ENCODE peak calls at places on chromosomes 1 and 21, in eight cellular contexts. One of them, this sample, is unnamed.
A peak's percentile ranks its signal among the peaks of the same experiment; 100 is the strongest.

GRCh38 chr21:38958940-38959685 is 153.4 kb downstream of the ETS2 start:
- DNase-seq in adrenal gland: peak; percentile 31
- DNase-seq in spleen: no peak
- DNase-seq in Peyer's patch: peak; percentile 45
- DNase-seq in esophagus squamous epithelium: no peak
- DNase-seq in ovary: peak; percentile 38
- DNase-seq in endothelial cell of umbilical vein: no peak
- DNase-seq in stomach: no peak
- DNase-seq in this sample: no peak

GRCh38 chr21:32884062-32884461 is 112.5 kb upstream of the PAXBP1 start:
- DNase-seq in stomach: no peak
- DNase-seq in ovary: no peak
- DNase-seq in esophagus squamous epithelium: no peak
- DNase-seq in endothelial cell of umbilical vein: no peak
- DNase-seq in adrenal gland: no peak
- DNase-seq in Peyer's patch: no peak
- DNase-seq in spleen: no peak
- DNase-seq in this sample: no peak

GRCh38 chr1:230067441-230067870 is 418 bp downstream of the GALNT2 start:
- DNase-seq in Peyer's patch: peak; percentile 65
- DNase-seq in spleen: no peak
- DNase-seq in stomach: no peak
- DNase-seq in adrenal gland: peak; percentile 61
- DNase-seq in endothelial cell of umbilical vein: peak; percentile 37
- DNase-seq in esophagus squamous epithelium: no peak
- DNase-seq in ovary: peak; percentile 60
- DNase-seq in this sample: no peak

GRCh38 chr1:10888791-10889627 is 92.6 kb upstream of the CASZ1 start:
- DNase-seq in adrenal gland: no peak
- DNase-seq in Peyer's patch: no peak
- DNase-seq in spleen: no peak
- DNase-seq in stomach: no peak
- DNase-seq in ovary: no peak
- DNase-seq in endothelial cell of umbilical vein: no peak
- DNase-seq in esophagus squamous epithelium: no peak
- DNase-seq in this sample: no peak

GRCh38 chr1:56814205-56814604 is 5.0 kb downstream of the FYB2 start:
- DNase-seq in stomach: no peak
- DNase-seq in Peyer's patch: no peak
- DNase-seq in adrenal gland: no peak
- DNase-seq in endothelial cell of umbilical vein: no peak
- DNase-seq in esophagus squamous epithelium: no peak
- DNase-seq in ovary: no peak
- DNase-seq in spleen: no peak
- DNase-seq in this sample: no peak

GRCh38 chr1:38741341-38741740 is 118.2 kb downstream of the RRAGC start:
- DNase-seq in esophagus squamous epithelium: no peak
- DNase-seq in endothelial cell of umbilical vein: no peak
- DNase-seq in spleen: no peak
- DNase-seq in ovary: no peak
- DNase-seq in adrenal gland: no peak
- DNase-seq in stomach: no peak
- DNase-seq in Peyer's patch: no peak
- DNase-seq in this sample: no peak

GRCh38 chr1:7267493-7267892 is 482.2 kb downstream of the CAMTA1 start:
- DNase-seq in endothelial cell of umbilical vein: no peak
- DNase-seq in ovary: no peak
- DNase-seq in spleen: no peak
- DNase-seq in stomach: no peak
- DNase-seq in adrenal gland: no peak
- DNase-seq in esophagus squamous epithelium: no peak
- DNase-seq in Peyer's patch: no peak
- DNase-seq in this sample: no peak

GRCh38 chr1:19744335-19744743 is 55.4 kb downstream of the TMCO4 start:
- DNase-seq in spleen: no peak
- DNase-seq in adrenal gland: no peak
- DNase-seq in ovary: no peak
- DNase-seq in stomach: no peak
- DNase-seq in endothelial cell of umbilical vein: no peak
- DNase-seq in esophagus squamous epithelium: no peak
- DNase-seq in Peyer's patch: no peak
- DNase-seq in this sample: no peak

GRCh38 chr1:205826407-205826806 is 13.4 kb upstream of the SLC41A1 start:
- DNase-seq in esophagus squamous epithelium: no peak
- DNase-seq in endothelial cell of umbilical vein: no peak
- DNase-seq in spleen: no peak
- DNase-seq in ovary: no peak
- DNase-seq in stomach: no peak
- DNase-seq in adrenal gland: no peak
- DNase-seq in Peyer's patch: no peak
- DNase-seq in this sample: no peak

GRCh38 chr1:83641828-83642443 is 357.0 kb downstream of the TTLL7 start:
- DNase-seq in spleen: no peak
- DNase-seq in ovary: peak; percentile 16
- DNase-seq in esophagus squamous epithelium: no peak
- DNase-seq in Peyer's patch: no peak
- DNase-seq in adrenal gland: no peak
- DNase-seq in stomach: no peak
- DNase-seq in endothelial cell of umbilical vein: no peak
- DNase-seq in this sample: no peak

GRCh38 chr1:110112143-110112542 is at the start of gene UBL4B:
- DNase-seq in adrenal gland: no peak
- DNase-seq in stomach: no peak
- DNase-seq in Peyer's patch: no peak
- DNase-seq in ovary: no peak
- DNase-seq in endothelial cell of umbilical vein: no peak
- DNase-seq in spleen: no peak
- DNase-seq in esophagus squamous epithelium: no peak
- DNase-seq in this sample: no peak

GRCh38 chr1:17875171-17875881 is 120.2 kb downstream of the ACTL8 start:
- DNase-seq in ovary: no peak
- DNase-seq in stomach: no peak
- DNase-seq in adrenal gland: no peak
- DNase-seq in endothelial cell of umbilical vein: no peak
- DNase-seq in Peyer's patch: no peak
- DNase-seq in spleen: no peak
- DNase-seq in esophagus squamous epithelium: no peak
- DNase-seq in this sample: no peak

GRCh38 chr1:204577794-204578478 is 61.7 kb downstream of the MDM4 start:
- DNase-seq in Peyer's patch: no peak
- DNase-seq in spleen: no peak
- DNase-seq in esophagus squamous epithelium: no peak
- DNase-seq in adrenal gland: no peak
- DNase-seq in ovary: no peak
- DNase-seq in endothelial cell of umbilical vein: no peak
- DNase-seq in stomach: no peak
- DNase-seq in this sample: no peak

GRCh38 chr21:18772404-18772803 is 368.8 kb upstream of the TMPRSS15 start:
- DNase-seq in endothelial cell of umbilical vein: peak; percentile 31
- DNase-seq in ovary: no peak
- DNase-seq in spleen: no peak
- DNase-seq in stomach: no peak
- DNase-seq in esophagus squamous epithelium: no peak
- DNase-seq in adrenal gland: no peak
- DNase-seq in Peyer's patch: no peak
- DNase-seq in this sample: no peak

GRCh38 chr1:55504306-55504706 is 289.1 kb upstream of the USP24 start:
- DNase-seq in stomach: no peak
- DNase-seq in adrenal gland: no peak
- DNase-seq in Peyer's patch: no peak
- DNase-seq in ovary: no peak
- DNase-seq in esophagus squamous epithelium: no peak
- DNase-seq in spleen: no peak
- DNase-seq in endothelial cell of umbilical vein: no peak
- DNase-seq in this sample: no peak

GRCh38 chr1:14602131-14602530 is 3.6 kb downstream of the KAZN start:
- DNase-seq in endothelial cell of umbilical vein: no peak
- DNase-seq in spleen: no peak
- DNase-seq in adrenal gland: peak; percentile 51
- DNase-seq in ovary: peak; percentile 63
- DNase-seq in esophagus squamous epithelium: no peak
- DNase-seq in stomach: peak; percentile 30
- DNase-seq in Peyer's patch: no peak
- DNase-seq in this sample: no peak

GRCh38 chr21:33892853-33893252 is 22.8 kb downstream of the ATP5PO start:
- DNase-seq in adrenal gland: no peak
- DNase-seq in spleen: no peak
- DNase-seq in stomach: no peak
- DNase-seq in endothelial cell of umbilical vein: no peak
- DNase-seq in ovary: no peak
- DNase-seq in esophagus squamous epithelium: no peak
- DNase-seq in Peyer's patch: no peak
- DNase-seq in this sample: no peak

GRCh38 chr21:21268061-21268471 is 269.9 kb downstream of the NCAM2 start:
- DNase-seq in stomach: no peak
- DNase-seq in adrenal gland: no peak
- DNase-seq in Peyer's patch: no peak
- DNase-seq in endothelial cell of umbilical vein: no peak
- DNase-seq in spleen: no peak
- DNase-seq in ovary: no peak
- DNase-seq in esophagus squamous epithelium: no peak
- DNase-seq in this sample: no peak

GRCh38 chr1:239125027-239125426 is 261.3 kb upstream of the CHRM3 start:
- DNase-seq in stomach: no peak
- DNase-seq in adrenal gland: no peak
- DNase-seq in Peyer's patch: no peak
- DNase-seq in esophagus squamous epithelium: no peak
- DNase-seq in ovary: no peak
- DNase-seq in endothelial cell of umbilical vein: no peak
- DNase-seq in spleen: no peak
- DNase-seq in this sample: peak; percentile 6

DNA sequence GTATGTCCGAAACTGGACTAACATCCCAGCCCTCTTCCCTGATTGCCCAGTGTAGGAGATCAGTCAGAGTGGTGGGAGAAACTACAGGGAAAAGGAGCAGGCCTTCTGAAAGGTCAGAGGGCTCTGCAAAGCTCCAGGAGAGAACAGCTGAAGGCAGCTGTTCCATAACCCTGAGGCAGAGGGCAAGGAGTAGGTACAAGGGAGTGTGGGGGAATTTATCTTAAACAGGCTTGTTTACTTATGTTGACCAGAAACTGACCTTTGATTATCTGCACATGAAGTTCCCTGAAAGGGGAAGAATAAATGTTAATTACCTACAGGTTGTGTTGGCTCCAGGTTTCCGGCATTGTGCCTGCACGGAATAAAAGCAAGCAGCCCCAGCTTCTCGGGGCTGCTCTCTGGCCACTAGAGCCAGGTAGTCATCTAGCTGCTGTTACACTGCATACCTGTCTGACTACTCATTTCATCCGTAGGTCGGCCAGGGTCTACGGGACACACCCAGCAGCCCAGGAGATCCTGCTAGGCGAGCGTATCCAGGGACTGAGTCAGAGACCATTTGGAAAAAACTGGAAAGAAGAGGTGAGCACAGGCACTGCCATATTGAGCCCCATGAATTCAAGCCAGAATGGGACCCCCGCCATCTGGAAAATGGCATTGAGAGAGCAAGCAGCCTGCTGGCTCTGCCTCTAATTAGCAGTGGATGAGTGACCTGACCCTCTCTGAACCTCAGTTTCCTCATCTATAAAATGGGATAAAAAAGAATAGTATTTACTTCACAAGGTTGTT is 14.9 kb upstream of the PAQR7 start:
- DNase-seq in Peyer's patch: peak; percentile 81
- DNase-seq in esophagus squamous epithelium: no peak
- DNase-seq in ovary: peak; percentile 51
- DNase-seq in endothelial cell of umbilical vein: no peak
- DNase-seq in adrenal gland: no peak
- DNase-seq in spleen: peak; percentile 6
- DNase-seq in stomach: peak; percentile 82
- DNase-seq in this sample: no peak
- TF ChIP-seq POLR2A in Peyer's patch: peak; percentile 35
- TF ChIP-seq POLR2A in esophagus squamous epithelium: peak; percentile 17
- TF ChIP-seq POLR2A in ovary: no peak
- TF ChIP-seq POLR2A in endothelial cell of umbilical vein: no peak
- TF ChIP-seq POLR2A in adrenal gland: no peak
- TF ChIP-seq POLR2A in spleen: no peak
- TF ChIP-seq POLR2A in stomach: no peak
- TF ChIP-seq POLR2A in this sample: no peak

GRCh38 chr1:91885716-91886506 is at the start of gene TGFBR3:
- DNase-seq in endothelial cell of umbilical vein: peak; percentile 93
- DNase-seq in Peyer's patch: peak; percentile 91
- DNase-seq in ovary: peak; percentile 96
- DNase-seq in adrenal gland: peak; percentile 95
- DNase-seq in stomach: peak; percentile 75
- DNase-seq in esophagus squamous epithelium: peak; percentile 24
- DNase-seq in spleen: peak; percentile 93
- DNase-seq in this sample: peak; percentile 81
- TF ChIP-seq POLR2A in endothelial cell of umbilical vein: peak; percentile 78
- TF ChIP-seq POLR2A in Peyer's patch: peak; percentile 29
- TF ChIP-seq POLR2A in ovary: peak; percentile 78
- TF ChIP-seq POLR2A in adrenal gland: peak; percentile 98
- TF ChIP-seq POLR2A in stomach: no peak
- TF ChIP-seq POLR2A in esophagus squamous epithelium: peak; percentile 85
- TF ChIP-seq POLR2A in spleen: peak; percentile 15
- TF ChIP-seq POLR2A in this sample: peak; percentile 42

GRCh38 chr1:23168079-23168461 is 586 bp downstream of the LUZP1 start:
- DNase-seq in adrenal gland: peak; percentile 42
- DNase-seq in spleen: peak; percentile 87
- DNase-seq in Peyer's patch: peak; percentile 72
- DNase-seq in endothelial cell of umbilical vein: no peak
- DNase-seq in esophagus squamous epithelium: no peak
- DNase-seq in stomach: no peak
- DNase-seq in ovary: peak; percentile 41
- DNase-seq in this sample: no peak

GRCh38 chr1:23171181-23171755 is 2.6 kb upstream of the LUZP1 start:
- DNase-seq in Peyer's patch: no peak
- DNase-seq in endothelial cell of umbilical vein: no peak
- DNase-seq in stomach: no peak
- DNase-seq in adrenal gland: peak; percentile 40
- DNase-seq in spleen: no peak
- DNase-seq in esophagus squamous epithelium: no peak
- DNase-seq in ovary: no peak
- DNase-seq in this sample: no peak

GRCh38 chr1:23168462-23169218 is at the start of gene LUZP1:
- DNase-seq in esophagus squamous epithelium: peak; percentile 38
- DNase-seq in spleen: peak; percentile 97
- DNase-seq in ovary: peak; percentile 93
- DNase-seq in endothelial cell of umbilical vein: peak; percentile 93
- DNase-seq in stomach: peak; percentile 92
- DNase-seq in Peyer's patch: peak; percentile 93
- DNase-seq in adrenal gland: peak; percentile 96
- DNase-seq in this sample: peak; percentile 71

GRCh38 chr1:23169219-23169575 is 541 bp upstream of the LUZP1 start:
- DNase-seq in adrenal gland: no peak
- DNase-seq in endothelial cell of umbilical vein: no peak
- DNase-seq in Peyer's patch: no peak
- DNase-seq in ovary: no peak
- DNase-seq in stomach: no peak
- DNase-seq in spleen: no peak
- DNase-seq in esophagus squamous epithelium: no peak
- DNase-seq in this sample: no peak

GRCh38 chr1:23169727-23170335 is 1.2 kb upstream of the LUZP1 start:
- DNase-seq in spleen: peak; percentile 89
- DNase-seq in esophagus squamous epithelium: peak; percentile 22
- DNase-seq in endothelial cell of umbilical vein: peak; percentile 91
- DNase-seq in adrenal gland: peak; percentile 60
- DNase-seq in ovary: peak; percentile 66
- DNase-seq in Peyer's patch: no peak
- DNase-seq in stomach: no peak
- DNase-seq in this sample: peak; percentile 59
- TF ChIP-seq POLR2A in spleen: no peak
- TF ChIP-seq POLR2A in esophagus squamous epithelium: no peak
- TF ChIP-seq POLR2A in endothelial cell of umbilical vein: peak; percentile 38
- TF ChIP-seq POLR2A in adrenal gland: no peak
- TF ChIP-seq POLR2A in ovary: no peak
- TF ChIP-seq POLR2A in Peyer's patch: no peak
- TF ChIP-seq POLR2A in stomach: no peak
- TF ChIP-seq POLR2A in this sample: no peak

GRCh38 chr1:23562138-23562819 is 3.0 kb upstream of the ID3 start:
- DNase-seq in Peyer's patch: peak; percentile 94
- DNase-seq in endothelial cell of umbilical vein: peak; percentile 100
- DNase-seq in stomach: peak; percentile 93
- DNase-seq in spleen: peak; percentile 92
- DNase-seq in ovary: peak; percentile 96
- DNase-seq in adrenal gland: peak; percentile 96
- DNase-seq in esophagus squamous epithelium: peak; percentile 34
- DNase-seq in this sample: peak; percentile 81
- TF ChIP-seq POLR2A in Peyer's patch: no peak
- TF ChIP-seq POLR2A in endothelial cell of umbilical vein: peak; percentile 62
- TF ChIP-seq POLR2A in stomach: no peak
- TF ChIP-seq POLR2A in spleen: no peak
- TF ChIP-seq POLR2A in ovary: peak; percentile 47
- TF ChIP-seq POLR2A in adrenal gland: peak; percentile 44
- TF ChIP-seq POLR2A in esophagus squamous epithelium: peak; percentile 49
- TF ChIP-seq POLR2A in this sample: no peak